ENCODE peak calls at places on chromosomes 4 and X, in six cellular contexts. One of them, this sample, is unnamed.

GRCh38 chr4:76993787-76994641 is 44.5 kb downstream of the SEPTIN11 start:
- DNase-seq in small intestine: peak
- DNase-seq in spleen: no peak
- DNase-seq in GM12865: peak
- DNase-seq in brain microvascular endothelial cell: no peak
- DNase-seq in retinal pigment epithelial cell: no peak
- DNase-seq in this sample: no peak

GRCh38 chr4:183852910-183853555 is 52.1 kb upstream of the STOX2 start:
- DNase-seq in small intestine: no peak
- DNase-seq in GM12865: no peak
- DNase-seq in retinal pigment epithelial cell: no peak
- DNase-seq in spleen: no peak
- DNase-seq in brain microvascular endothelial cell: no peak
- DNase-seq in this sample: no peak

GRCh38 chr4:161359491-161359890 is 804.3 kb downstream of the FSTL5 start:
- DNase-seq in GM12865: peak
- DNase-seq in brain microvascular endothelial cell: no peak
- DNase-seq in spleen: no peak
- DNase-seq in small intestine: no peak
- DNase-seq in retinal pigment epithelial cell: no peak
- DNase-seq in this sample: no peak

GRCh38 chrX:53223955-53224859 is 800 bp downstream of the KDM5C start:
- DNase-seq in spleen: peak
- DNase-seq in brain microvascular endothelial cell: peak
- DNase-seq in GM12865: peak
- DNase-seq in small intestine: peak
- DNase-seq in retinal pigment epithelial cell: no peak
- DNase-seq in this sample: no peak

GRCh38 chr4:183124865-183125264 is 25.8 kb downstream of the WWC2 start:
- DNase-seq in small intestine: no peak
- DNase-seq in spleen: no peak
- DNase-seq in GM12865: no peak
- DNase-seq in brain microvascular endothelial cell: no peak
- DNase-seq in retinal pigment epithelial cell: no peak
- DNase-seq in this sample: no peak

GRCh38 chrX:120769576-120770341 is 105.9 kb downstream of the CT47B1 start:
- DNase-seq in GM12865: peak
- DNase-seq in spleen: no peak
- DNase-seq in brain microvascular endothelial cell: peak
- DNase-seq in retinal pigment epithelial cell: no peak
- DNase-seq in small intestine: peak
- DNase-seq in this sample: no peak

GRCh38 chrX:83145910-83146309 is 362.2 kb upstream of the POU3F4 start:
- DNase-seq in retinal pigment epithelial cell: no peak
- DNase-seq in brain microvascular endothelial cell: no peak
- DNase-seq in spleen: no peak
- DNase-seq in GM12865: no peak
- DNase-seq in small intestine: no peak
- DNase-seq in this sample: no peak

GRCh38 chr4:91111556-91111955 is 984.4 kb downstream of the CCSER1 start:
- DNase-seq in GM12865: no peak
- DNase-seq in small intestine: no peak
- DNase-seq in spleen: no peak
- DNase-seq in retinal pigment epithelial cell: no peak
- DNase-seq in brain microvascular endothelial cell: no peak
- DNase-seq in this sample: no peak

GRCh38 chr4:185139736-185140135 is 3.3 kb upstream of the SLC25A4 start:
- DNase-seq in brain microvascular endothelial cell: no peak
- DNase-seq in GM12865: no peak
- DNase-seq in retinal pigment epithelial cell: no peak
- DNase-seq in small intestine: no peak
- DNase-seq in spleen: no peak
- DNase-seq in this sample: no peak

GRCh38 chr4:8819421-8820177 is 52.0 kb downstream of the HMX1 start:
- DNase-seq in GM12865: peak
- DNase-seq in brain microvascular endothelial cell: no peak
- DNase-seq in small intestine: no peak
- DNase-seq in spleen: no peak
- DNase-seq in retinal pigment epithelial cell: no peak
- DNase-seq in this sample: no peak

GRCh38 chr4:82865592-82865991 is 25.4 kb downstream of the SEC31A start:
- DNase-seq in retinal pigment epithelial cell: peak
- DNase-seq in brain microvascular endothelial cell: peak
- DNase-seq in spleen: no peak
- DNase-seq in GM12865: peak
- DNase-seq in small intestine: peak
- DNase-seq in this sample: no peak

GRCh38 chr4:11404431-11404830 is 24.3 kb downstream of the HS3ST1 start:
- DNase-seq in brain microvascular endothelial cell: no peak
- DNase-seq in retinal pigment epithelial cell: no peak
- DNase-seq in GM12865: no peak
- DNase-seq in spleen: no peak
- DNase-seq in small intestine: no peak
- DNase-seq in this sample: no peak

GRCh38 chr4:6701371-6701770 is 7.7 kb downstream of the S100P start:
- DNase-seq in retinal pigment epithelial cell: no peak
- DNase-seq in small intestine: peak
- DNase-seq in spleen: peak
- DNase-seq in brain microvascular endothelial cell: no peak
- DNase-seq in GM12865: no peak
- DNase-seq in this sample: peak

GRCh38 chrX:139931646-139932076 is 1.2 kb downstream of the ATP11C start:
- DNase-seq in retinal pigment epithelial cell: no peak
- DNase-seq in spleen: peak
- DNase-seq in GM12865: no peak
- DNase-seq in brain microvascular endothelial cell: no peak
- DNase-seq in small intestine: no peak
- DNase-seq in this sample: no peak

GRCh38 chrX:47361538-47362511 is 8.6 kb upstream of the ZNF157 start:
- DNase-seq in GM12865: peak
- DNase-seq in spleen: peak
- DNase-seq in brain microvascular endothelial cell: peak
- DNase-seq in small intestine: peak
- DNase-seq in retinal pigment epithelial cell: peak
- DNase-seq in this sample: peak

GRCh38 chr4:107736924-107737448 is 17.0 kb upstream of the PAPSS1 start:
- DNase-seq in brain microvascular endothelial cell: no peak
- DNase-seq in retinal pigment epithelial cell: no peak
- DNase-seq in spleen: no peak
- DNase-seq in GM12865: peak
- DNase-seq in small intestine: peak
- DNase-seq in this sample: no peak

GRCh38 chr4:152321408-152321807 is 214.5 kb downstream of the FBXW7 start:
- DNase-seq in retinal pigment epithelial cell: no peak
- DNase-seq in GM12865: no peak
- DNase-seq in spleen: no peak
- DNase-seq in brain microvascular endothelial cell: no peak
- DNase-seq in small intestine: no peak
- DNase-seq in this sample: no peak

GRCh38 chr4:111510535-111510934 is 634.7 kb upstream of the FAM241A start:
- DNase-seq in brain microvascular endothelial cell: no peak
- DNase-seq in GM12865: no peak
- DNase-seq in spleen: no peak
- DNase-seq in retinal pigment epithelial cell: no peak
- DNase-seq in small intestine: no peak
- DNase-seq in this sample: no peak

GRCh38 chrX:40174594-40175415 is 77.0 kb upstream of the BCOR start:
- DNase-seq in small intestine: peak
- DNase-seq in brain microvascular endothelial cell: peak
- DNase-seq in retinal pigment epithelial cell: no peak
- DNase-seq in spleen: peak
- DNase-seq in GM12865: peak
- DNase-seq in this sample: peak

GRCh38 chr4:48490680-48491513 is 845 bp downstream of the ZAR1 start:
- DNase-seq in GM12865: no peak
- DNase-seq in retinal pigment epithelial cell: no peak
- DNase-seq in small intestine: peak
- DNase-seq in spleen: peak
- DNase-seq in brain microvascular endothelial cell: no peak
- DNase-seq in this sample: peak
- H3K4me3 ChIP-seq in GM12865: no peak
- H3K4me3 ChIP-seq in retinal pigment epithelial cell: no peak
- H3K4me3 ChIP-seq in small intestine: peak
- H3K4me3 ChIP-seq in spleen: no peak
- H3K4me3 ChIP-seq in brain microvascular endothelial cell: no peak
- H3K4me3 ChIP-seq in this sample: peak

DNA sequence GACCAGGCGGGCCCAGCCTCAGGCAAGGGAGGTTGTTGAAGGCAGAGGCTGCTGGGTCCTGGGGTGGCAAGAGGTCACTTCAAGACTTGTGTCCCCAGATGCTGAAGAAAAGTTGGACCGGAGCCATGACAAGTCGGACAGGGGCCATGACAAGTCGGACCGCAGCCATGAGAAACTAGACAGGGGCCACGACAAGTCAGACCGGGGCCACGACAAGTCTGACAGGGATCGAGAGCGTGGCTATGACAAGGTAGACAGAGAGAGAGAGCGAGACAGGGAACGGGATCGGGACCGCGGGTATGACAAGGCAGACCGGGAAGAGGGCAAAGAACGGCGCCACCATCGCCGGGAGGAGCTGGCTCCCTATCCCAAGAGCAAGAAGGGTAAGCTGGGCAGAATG is 4.4 kb downstream of the PQBP1 start:
- DNase-seq in spleen: peak
- DNase-seq in retinal pigment epithelial cell: no peak
- DNase-seq in GM12865: no peak
- DNase-seq in small intestine: no peak
- DNase-seq in brain microvascular endothelial cell: no peak
- DNase-seq in this sample: no peak
- H3K4me3 ChIP-seq in spleen: no peak
- H3K4me3 ChIP-seq in retinal pigment epithelial cell: no peak
- H3K4me3 ChIP-seq in GM12865: no peak
- H3K4me3 ChIP-seq in small intestine: no peak
- H3K4me3 ChIP-seq in brain microvascular endothelial cell: no peak
- H3K4me3 ChIP-seq in this sample: no peak

DNA sequence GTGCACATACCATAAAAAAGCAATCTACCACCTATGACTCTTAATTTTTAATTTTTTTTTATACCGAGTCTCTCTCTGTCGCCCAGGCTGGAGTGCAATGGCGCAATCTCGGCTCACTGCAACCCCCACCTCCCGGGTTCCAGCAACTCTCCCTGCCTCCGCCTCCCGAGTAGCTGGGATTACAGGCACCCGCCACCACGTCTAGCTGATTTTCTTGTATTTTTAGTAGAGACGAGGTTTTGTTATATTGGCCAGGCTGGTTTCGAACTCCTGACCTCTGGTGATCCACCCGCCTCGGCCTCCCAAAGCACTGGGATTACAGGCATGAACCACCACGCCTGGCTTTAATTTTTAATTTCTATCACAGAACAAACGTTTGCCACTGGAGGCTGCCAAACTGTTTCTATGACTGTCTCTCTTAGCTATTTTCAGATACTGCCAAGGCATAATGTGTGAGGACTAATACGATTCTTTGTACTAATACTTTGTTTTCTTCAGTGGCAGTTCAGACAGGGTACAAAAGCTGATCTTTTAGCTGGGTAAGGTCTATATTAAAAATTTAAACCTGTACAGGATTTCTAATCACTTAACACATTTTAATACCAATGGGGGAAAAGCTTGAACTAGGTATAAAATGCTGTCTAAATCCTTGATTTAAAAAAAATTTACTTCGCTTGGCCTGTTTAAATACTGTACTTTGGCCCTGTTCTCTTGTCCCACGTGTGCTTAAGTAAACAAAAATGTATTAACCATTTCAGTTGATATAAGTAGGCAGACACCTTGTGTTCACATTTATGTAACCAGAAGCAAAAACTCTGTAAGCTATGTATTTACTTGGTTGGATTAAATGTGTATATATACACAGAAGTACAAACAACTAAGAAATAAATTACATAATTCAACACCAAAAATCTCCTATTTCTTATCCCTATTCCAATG is 2.3 kb downstream of the PGRMC2 start:
- DNase-seq in small intestine: peak
- DNase-seq in retinal pigment epithelial cell: no peak
- DNase-seq in spleen: no peak
- DNase-seq in GM12865: no peak
- DNase-seq in brain microvascular endothelial cell: no peak
- DNase-seq in this sample: no peak
- H3K4me3 ChIP-seq in small intestine: peak
- H3K4me3 ChIP-seq in retinal pigment epithelial cell: peak
- H3K4me3 ChIP-seq in spleen: no peak
- H3K4me3 ChIP-seq in GM12865: peak
- H3K4me3 ChIP-seq in brain microvascular endothelial cell: peak
- H3K4me3 ChIP-seq in this sample: no peak

GRCh38 chr4:106355193-106355592 is 13.4 kb downstream of the GIMD1 start:
- DNase-seq in spleen: no peak
- DNase-seq in GM12865: no peak
- DNase-seq in retinal pigment epithelial cell: no peak
- DNase-seq in small intestine: peak
- DNase-seq in brain microvascular endothelial cell: no peak
- DNase-seq in this sample: peak
- H3K4me3 ChIP-seq in spleen: no peak
- H3K4me3 ChIP-seq in GM12865: no peak
- H3K4me3 ChIP-seq in retinal pigment epithelial cell: no peak
- H3K4me3 ChIP-seq in small intestine: no peak
- H3K4me3 ChIP-seq in brain microvascular endothelial cell: no peak
- H3K4me3 ChIP-seq in this sample: no peak

DNA sequence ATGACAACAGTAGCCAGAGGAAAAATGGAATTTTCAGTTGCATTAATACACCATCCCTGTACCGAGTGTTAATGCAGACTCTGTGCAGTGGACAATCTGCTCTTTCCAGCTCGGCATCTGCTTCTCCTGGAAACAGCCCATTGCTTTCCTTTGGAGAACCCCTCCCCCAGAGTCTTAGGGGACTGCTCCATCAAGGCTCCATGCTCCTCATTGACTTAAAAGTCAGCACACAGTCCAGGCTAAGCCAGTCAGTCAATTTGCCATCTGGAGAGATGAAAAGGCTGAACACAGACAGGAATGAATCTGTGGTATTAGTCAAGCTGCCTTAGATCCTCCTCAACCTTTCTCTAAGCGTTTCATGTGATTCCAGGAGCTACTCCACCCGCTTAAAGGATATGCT is 20.3 kb downstream of the ATP8A1 start:
- DNase-seq in GM12865: no peak
- DNase-seq in spleen: no peak
- DNase-seq in retinal pigment epithelial cell: no peak
- DNase-seq in brain microvascular endothelial cell: no peak
- DNase-seq in small intestine: no peak
- DNase-seq in this sample: no peak
- H3K4me3 ChIP-seq in GM12865: no peak
- H3K4me3 ChIP-seq in spleen: no peak
- H3K4me3 ChIP-seq in retinal pigment epithelial cell: no peak
- H3K4me3 ChIP-seq in brain microvascular endothelial cell: no peak
- H3K4me3 ChIP-seq in small intestine: no peak
- H3K4me3 ChIP-seq in this sample: no peak

This sample was measured in testis.